ENCODE peak calls at places on chromosomes 12 and 14, in seven cellular contexts. One of them, this sample, is unnamed. For H3K27me3, the result is how much of the 10 kb centered on the place peaks cover.

GRCh38 chr12:70590051-70590450 is 47.2 kb downstream of the PTPRB start:
- DNase-seq in CD8-positive, alpha-beta memory T cell: peak
- DNase-seq in HAP-1: peak
- DNase-seq in GM23248: peak
- DNase-seq in mammary epithelial cell: peak
- DNase-seq in testis: peak
- DNase-seq in stomach: peak
- DNase-seq in this sample: peak

GRCh38 chr14:45070215-45070614 is 13.7 kb upstream of the PRPF39 start:
- DNase-seq in CD8-positive, alpha-beta memory T cell: no peak
- DNase-seq in HAP-1: no peak
- DNase-seq in GM23248: peak
- DNase-seq in mammary epithelial cell: no peak
- DNase-seq in testis: no peak
- DNase-seq in stomach: no peak
- DNase-seq in this sample: no peak

GRCh38 chr12:108772247-108772646 is 40.9 kb upstream of the CORO1C start:
- DNase-seq in CD8-positive, alpha-beta memory T cell: no peak
- DNase-seq in HAP-1: no peak
- DNase-seq in GM23248: peak
- DNase-seq in mammary epithelial cell: no peak
- DNase-seq in testis: no peak
- DNase-seq in stomach: no peak
- DNase-seq in this sample: peak

GRCh38 chr12:17139926-17140325 is 534.0 kb upstream of the LMO3 start:
- DNase-seq in CD8-positive, alpha-beta memory T cell: no peak
- DNase-seq in HAP-1: no peak
- DNase-seq in GM23248: no peak
- DNase-seq in mammary epithelial cell: no peak
- DNase-seq in testis: no peak
- DNase-seq in stomach: no peak
- DNase-seq in this sample: no peak

GRCh38 chr12:31578632-31579031 is 12.3 kb downstream of the DENND5B start:
- DNase-seq in CD8-positive, alpha-beta memory T cell: no peak
- DNase-seq in HAP-1: no peak
- DNase-seq in GM23248: peak
- DNase-seq in mammary epithelial cell: no peak
- DNase-seq in testis: no peak
- DNase-seq in stomach: no peak
- DNase-seq in this sample: peak

GRCh38 chr12:124695861-124696260 is 128.4 kb upstream of the NCOR2 start:
- DNase-seq in CD8-positive, alpha-beta memory T cell: no peak
- DNase-seq in HAP-1: no peak
- DNase-seq in GM23248: peak
- DNase-seq in mammary epithelial cell: peak
- DNase-seq in testis: no peak
- DNase-seq in stomach: no peak
- DNase-seq in this sample: no peak

GRCh38 chr12:43917896-43918295 is 82.0 kb downstream of the TMEM117 start:
- DNase-seq in CD8-positive, alpha-beta memory T cell: no peak
- DNase-seq in HAP-1: no peak
- DNase-seq in GM23248: no peak
- DNase-seq in mammary epithelial cell: no peak
- DNase-seq in testis: no peak
- DNase-seq in stomach: no peak
- DNase-seq in this sample: no peak

GRCh38 chr12:24921251-24922038 is 27.5 kb downstream of the BCAT1 start:
- DNase-seq in CD8-positive, alpha-beta memory T cell: no peak
- DNase-seq in HAP-1: no peak
- DNase-seq in GM23248: peak
- DNase-seq in mammary epithelial cell: peak
- DNase-seq in testis: no peak
- DNase-seq in stomach: no peak
- DNase-seq in this sample: no peak

GRCh38 chr12:105507311-105508035 is 177.0 kb downstream of the C12orf75 start:
- DNase-seq in CD8-positive, alpha-beta memory T cell: no peak
- DNase-seq in HAP-1: peak
- DNase-seq in GM23248: no peak
- DNase-seq in mammary epithelial cell: no peak
- DNase-seq in testis: no peak
- DNase-seq in stomach: no peak
- DNase-seq in this sample: no peak

GRCh38 chr14:103931422-103931821 is 3.2 kb downstream of the TDRD9 start:
- DNase-seq in CD8-positive, alpha-beta memory T cell: no peak
- DNase-seq in HAP-1: no peak
- DNase-seq in GM23248: no peak
- DNase-seq in mammary epithelial cell: no peak
- DNase-seq in testis: no peak
- DNase-seq in stomach: no peak
- DNase-seq in this sample: no peak

GRCh38 chr12:104166465-104166864 is 28.5 kb upstream of the NFYB start:
- DNase-seq in CD8-positive, alpha-beta memory T cell: no peak
- DNase-seq in HAP-1: no peak
- DNase-seq in GM23248: no peak
- DNase-seq in mammary epithelial cell: no peak
- DNase-seq in testis: no peak
- DNase-seq in stomach: no peak
- DNase-seq in this sample: no peak

GRCh38 chr12:29970501-29970900 is 186.8 kb upstream of the TMTC1 start:
- DNase-seq in CD8-positive, alpha-beta memory T cell: no peak
- DNase-seq in HAP-1: no peak
- DNase-seq in GM23248: no peak
- DNase-seq in mammary epithelial cell: no peak
- DNase-seq in testis: no peak
- DNase-seq in stomach: no peak
- DNase-seq in this sample: no peak

GRCh38 chr12:109611223-109611622 is 37.6 kb downstream of the MVK start:
- DNase-seq in CD8-positive, alpha-beta memory T cell: no peak
- DNase-seq in HAP-1: no peak
- DNase-seq in GM23248: no peak
- DNase-seq in mammary epithelial cell: no peak
- DNase-seq in testis: no peak
- DNase-seq in stomach: no peak
- DNase-seq in this sample: no peak

GRCh38 chr14:105240811-105241576 is 7.3 kb upstream of the BTBD6 start:
- DNase-seq in CD8-positive, alpha-beta memory T cell: no peak
- DNase-seq in HAP-1: no peak
- DNase-seq in GM23248: no peak
- DNase-seq in mammary epithelial cell: no peak
- DNase-seq in testis: no peak
- DNase-seq in stomach: no peak
- DNase-seq in this sample: no peak

GRCh38 chr12:1498199-1498740 is 96.1 kb downstream of the FBXL14 start:
- DNase-seq in CD8-positive, alpha-beta memory T cell: no peak
- DNase-seq in HAP-1: no peak
- DNase-seq in GM23248: no peak
- DNase-seq in mammary epithelial cell: no peak
- DNase-seq in testis: no peak
- DNase-seq in stomach: no peak
- DNase-seq in this sample: no peak

GRCh38 chr12:129927316-129927900 is 23.6 kb upstream of the TMEM132D start:
- DNase-seq in CD8-positive, alpha-beta memory T cell: no peak
- DNase-seq in HAP-1: no peak
- DNase-seq in GM23248: peak
- DNase-seq in mammary epithelial cell: no peak
- DNase-seq in testis: no peak
- DNase-seq in stomach: no peak
- DNase-seq in this sample: peak

GRCh38 chr14:29536886-29537511 is 390.6 kb downstream of the PRKD1 start:
- DNase-seq in CD8-positive, alpha-beta memory T cell: no peak
- DNase-seq in HAP-1: no peak
- DNase-seq in GM23248: peak
- DNase-seq in mammary epithelial cell: no peak
- DNase-seq in testis: no peak
- DNase-seq in stomach: no peak
- DNase-seq in this sample: no peak

GRCh38 chr12:27185234-27186045 is 58.6 kb upstream of the STK38L start:
- DNase-seq in CD8-positive, alpha-beta memory T cell: no peak
- DNase-seq in HAP-1: no peak
- DNase-seq in GM23248: peak
- DNase-seq in mammary epithelial cell: peak
- DNase-seq in testis: no peak
- DNase-seq in stomach: no peak
- DNase-seq in this sample: peak

GRCh38 chr12:3438401-3438800 is 52.6 kb upstream of the PRMT8 start:
- DNase-seq in CD8-positive, alpha-beta memory T cell: no peak
- DNase-seq in HAP-1: no peak
- DNase-seq in GM23248: no peak
- DNase-seq in mammary epithelial cell: no peak
- DNase-seq in testis: no peak
- DNase-seq in stomach: no peak
- DNase-seq in this sample: no peak

GRCh38 chr12:3445127-3445978 is 45.6 kb upstream of the PRMT8 start:
- DNase-seq in CD8-positive, alpha-beta memory T cell: no peak
- DNase-seq in HAP-1: no peak
- DNase-seq in GM23248: no peak
- DNase-seq in mammary epithelial cell: no peak
- DNase-seq in testis: no peak
- DNase-seq in stomach: peak
- DNase-seq in this sample: no peak

GRCh38 chr12:3437986-3438385 is 53.0 kb upstream of the PRMT8 start:
- DNase-seq in CD8-positive, alpha-beta memory T cell: no peak
- DNase-seq in HAP-1: no peak
- DNase-seq in GM23248: no peak
- DNase-seq in mammary epithelial cell: no peak
- DNase-seq in testis: no peak
- DNase-seq in stomach: no peak
- DNase-seq in this sample: no peak

GRCh38 chr12:3442397-3442796 is 48.6 kb upstream of the PRMT8 start:
- DNase-seq in CD8-positive, alpha-beta memory T cell: no peak
- DNase-seq in HAP-1: no peak
- DNase-seq in GM23248: no peak
- DNase-seq in mammary epithelial cell: no peak
- DNase-seq in testis: no peak
- DNase-seq in stomach: no peak
- DNase-seq in this sample: no peak

GRCh38 chr12:3441435-3441834 is 49.6 kb upstream of the PRMT8 start:
- DNase-seq in CD8-positive, alpha-beta memory T cell: no peak
- DNase-seq in HAP-1: no peak
- DNase-seq in GM23248: no peak
- DNase-seq in mammary epithelial cell: no peak
- DNase-seq in testis: no peak
- DNase-seq in stomach: no peak
- DNase-seq in this sample: no peak
- H3K27me3 ChIP-seq in CD8-positive, alpha-beta memory T cell: under half
- H3K27me3 ChIP-seq in HAP-1: under half
- H3K27me3 ChIP-seq in GM23248: under half
- H3K27me3 ChIP-seq in mammary epithelial cell: under half
- H3K27me3 ChIP-seq in testis: under half
- H3K27me3 ChIP-seq in stomach: under half
- H3K27me3 ChIP-seq in this sample: under half

GRCh38 chr12:257521-258321 is 4.9 kb downstream of the SLC6A13 start:
- DNase-seq in CD8-positive, alpha-beta memory T cell: no peak
- DNase-seq in HAP-1: no peak
- DNase-seq in GM23248: no peak
- DNase-seq in mammary epithelial cell: no peak
- DNase-seq in testis: no peak
- DNase-seq in stomach: no peak
- DNase-seq in this sample: no peak

GRCh38 chr12:254039-254438 is 8.6 kb downstream of the SLC6A13 start:
- DNase-seq in CD8-positive, alpha-beta memory T cell: no peak
- DNase-seq in HAP-1: no peak
- DNase-seq in GM23248: no peak
- DNase-seq in mammary epithelial cell: no peak
- DNase-seq in testis: no peak
- DNase-seq in stomach: no peak
- DNase-seq in this sample: no peak

GRCh38 chr12:254912-255311 is 7.7 kb downstream of the SLC6A13 start:
- DNase-seq in CD8-positive, alpha-beta memory T cell: no peak
- DNase-seq in HAP-1: no peak
- DNase-seq in GM23248: no peak
- DNase-seq in mammary epithelial cell: no peak
- DNase-seq in testis: no peak
- DNase-seq in stomach: no peak
- DNase-seq in this sample: no peak

GRCh38 chr12:256225-256624 is 6.4 kb downstream of the SLC6A13 start:
- DNase-seq in CD8-positive, alpha-beta memory T cell: no peak
- DNase-seq in HAP-1: no peak
- DNase-seq in GM23248: no peak
- DNase-seq in mammary epithelial cell: no peak
- DNase-seq in testis: no peak
- DNase-seq in stomach: no peak
- DNase-seq in this sample: no peak

GRCh38 chr12:256958-257357 is 5.7 kb downstream of the SLC6A13 start:
- DNase-seq in CD8-positive, alpha-beta memory T cell: no peak
- DNase-seq in HAP-1: no peak
- DNase-seq in GM23248: no peak
- DNase-seq in mammary epithelial cell: no peak
- DNase-seq in testis: no peak
- DNase-seq in stomach: no peak
- DNase-seq in this sample: no peak
- H3K27me3 ChIP-seq in CD8-positive, alpha-beta memory T cell: under half
- H3K27me3 ChIP-seq in HAP-1: under half
- H3K27me3 ChIP-seq in GM23248: half or more
- H3K27me3 ChIP-seq in mammary epithelial cell: under half
- H3K27me3 ChIP-seq in testis: under half
- H3K27me3 ChIP-seq in stomach: under half
- H3K27me3 ChIP-seq in this sample: under half

GRCh38 chr12:54040148-54040494 is 7.3 kb downstream of the HOXC5 start:
- DNase-seq in CD8-positive, alpha-beta memory T cell: no peak
- DNase-seq in HAP-1: peak
- DNase-seq in GM23248: peak
- DNase-seq in mammary epithelial cell: no peak
- DNase-seq in testis: peak
- DNase-seq in stomach: no peak
- DNase-seq in this sample: no peak

GRCh38 chr12:54038260-54038759 is 5.5 kb downstream of the HOXC5 start:
- DNase-seq in CD8-positive, alpha-beta memory T cell: no peak
- DNase-seq in HAP-1: no peak
- DNase-seq in GM23248: no peak
- DNase-seq in mammary epithelial cell: no peak
- DNase-seq in testis: no peak
- DNase-seq in stomach: no peak
- DNase-seq in this sample: no peak

GRCh38 chr12:54040648-54041047 is 7.8 kb downstream of the HOXC5 start:
- DNase-seq in CD8-positive, alpha-beta memory T cell: no peak
- DNase-seq in HAP-1: no peak
- DNase-seq in GM23248: no peak
- DNase-seq in mammary epithelial cell: no peak
- DNase-seq in testis: no peak
- DNase-seq in stomach: no peak
- DNase-seq in this sample: no peak

GRCh38 chr12:54038760-54039414 is 6.0 kb downstream of the HOXC5 start:
- DNase-seq in CD8-positive, alpha-beta memory T cell: no peak
- DNase-seq in HAP-1: no peak
- DNase-seq in GM23248: no peak
- DNase-seq in mammary epithelial cell: no peak
- DNase-seq in testis: no peak
- DNase-seq in stomach: peak
- DNase-seq in this sample: no peak

GRCh38 chr12:54039417-54040147 is 6.7 kb downstream of the HOXC5 start:
- DNase-seq in CD8-positive, alpha-beta memory T cell: no peak
- DNase-seq in HAP-1: no peak
- DNase-seq in GM23248: peak
- DNase-seq in mammary epithelial cell: no peak
- DNase-seq in testis: peak
- DNase-seq in stomach: no peak
- DNase-seq in this sample: no peak
- H3K27me3 ChIP-seq in CD8-positive, alpha-beta memory T cell: under half
- H3K27me3 ChIP-seq in HAP-1: half or more
- H3K27me3 ChIP-seq in GM23248: under half
- H3K27me3 ChIP-seq in mammary epithelial cell: under half
- H3K27me3 ChIP-seq in testis: under half
- H3K27me3 ChIP-seq in stomach: under half
- H3K27me3 ChIP-seq in this sample: under half

GRCh38 chr14:99287269-99287942 is 15.4 kb upstream of the BCL11B start:
- DNase-seq in CD8-positive, alpha-beta memory T cell: no peak
- DNase-seq in HAP-1: no peak
- DNase-seq in GM23248: no peak
- DNase-seq in mammary epithelial cell: no peak
- DNase-seq in testis: no peak
- DNase-seq in stomach: no peak
- DNase-seq in this sample: no peak
- H3K27me3 ChIP-seq in CD8-positive, alpha-beta memory T cell: under half
- H3K27me3 ChIP-seq in HAP-1: under half
- H3K27me3 ChIP-seq in GM23248: under half
- H3K27me3 ChIP-seq in mammary epithelial cell: under half
- H3K27me3 ChIP-seq in testis: under half
- H3K27me3 ChIP-seq in stomach: under half
- H3K27me3 ChIP-seq in this sample: under half